ENCODE peak calls at places on chromosome 5, in four cellular contexts. R is ovary, I is tibial nerve, O is adrenal gland. X is an unnamed sample. For H3K27me3, the result is how much of the 10 kb centered on the place peaks cover.

GRCh38 chr5:172617817-172618216 is 23.2 kb upstream of the NEURL1B start:
- DNase-seq in R (peak), I (no peak), O (no peak), X (no peak)

GRCh38 chr5:173988554-173989431 is at the start of gene C5orf47:
- DNase-seq in R (no peak), I (no peak), O (no peak), X (no peak)

GRCh38 chr5:125756456-125756855 is 666.8 kb upstream of the GRAMD2B start:
- DNase-seq in R (no peak), I (no peak), O (no peak), X (no peak)

GRCh38 chr5:147448766-147449165 is 61.1 kb downstream of the DPYSL3 start:
- DNase-seq in R (no peak), I (no peak), O (no peak), X (no peak)

GRCh38 chr5:111461261-111461671 is 51.1 kb downstream of the STARD4 start:
- DNase-seq in R (no peak), I (no peak), O (peak), X (no peak)

GRCh38 chr5:149271717-149272558 is at the start of gene AFAP1L1:
- DNase-seq in R (peak), I (peak), O (peak), X (peak)

GRCh38 chr5:179262126-179262920 is 82.9 kb downstream of the ADAMTS2 start:
- DNase-seq in R (no peak), I (no peak), O (peak), X (peak)

GRCh38 chr5:180797256-180798192 is 5.1 kb downstream of the MGAT1 start:
- DNase-seq in R (no peak), I (no peak), O (no peak), X (no peak)

GRCh38 chr5:81750308-81751008 is 439 bp downstream of the SSBP2 start:
- DNase-seq in R (no peak), I (no peak), O (no peak), X (peak)

GRCh38 chr5:105670586-105670985 is 2000.2 kb downstream of the EFNA5 start:
- DNase-seq in R (no peak), I (no peak), O (no peak), X (no peak)

GRCh38 chr5:95611396-95611795 is 8.5 kb upstream of the GPR150 start:
- DNase-seq in R (no peak), I (no peak), O (no peak), X (no peak)

GRCh38 chr5:109155625-109156024 is 254.1 kb downstream of the PJA2 start:
- DNase-seq in R (no peak), I (no peak), O (no peak), X (no peak)
- H3K4me3 ChIP-seq in R (no peak), I (no peak), O (no peak), X (no peak)

GRCh38 chr5:2883771-2884170 is 132.3 kb upstream of the IRX2 start:
- DNase-seq in R (no peak), I (no peak), O (no peak), X (peak)
- H3K27me3 ChIP-seq in R (under half), I (under half), O (under half), X (under half)

GRCh38 chr5:135878156-135878620 is 17.5 kb downstream of the IL9 start:
- DNase-seq in R (no peak), I (no peak), O (no peak), X (no peak)
- TF ChIP-seq POLR2A in R (no peak), I (no peak), O (no peak), X (no peak)

GRCh38 chr5:35252963-35253362 is 22.7 kb upstream of the PRLR start:
- DNase-seq in R (no peak), I (no peak), O (no peak), X (no peak)

GRCh38 chr5:35246411-35246810 is 16.1 kb upstream of the PRLR start:
- DNase-seq in R (no peak), I (no peak), O (peak), X (no peak)

GRCh38 chr5:35246928-35247644 is 16.8 kb upstream of the PRLR start:
- DNase-seq in R (peak), I (no peak), O (peak), X (peak)

GRCh38 chr5:35247645-35248034 is 17.4 kb upstream of the PRLR start:
- DNase-seq in R (no peak), I (no peak), O (peak), X (peak)

DNA sequence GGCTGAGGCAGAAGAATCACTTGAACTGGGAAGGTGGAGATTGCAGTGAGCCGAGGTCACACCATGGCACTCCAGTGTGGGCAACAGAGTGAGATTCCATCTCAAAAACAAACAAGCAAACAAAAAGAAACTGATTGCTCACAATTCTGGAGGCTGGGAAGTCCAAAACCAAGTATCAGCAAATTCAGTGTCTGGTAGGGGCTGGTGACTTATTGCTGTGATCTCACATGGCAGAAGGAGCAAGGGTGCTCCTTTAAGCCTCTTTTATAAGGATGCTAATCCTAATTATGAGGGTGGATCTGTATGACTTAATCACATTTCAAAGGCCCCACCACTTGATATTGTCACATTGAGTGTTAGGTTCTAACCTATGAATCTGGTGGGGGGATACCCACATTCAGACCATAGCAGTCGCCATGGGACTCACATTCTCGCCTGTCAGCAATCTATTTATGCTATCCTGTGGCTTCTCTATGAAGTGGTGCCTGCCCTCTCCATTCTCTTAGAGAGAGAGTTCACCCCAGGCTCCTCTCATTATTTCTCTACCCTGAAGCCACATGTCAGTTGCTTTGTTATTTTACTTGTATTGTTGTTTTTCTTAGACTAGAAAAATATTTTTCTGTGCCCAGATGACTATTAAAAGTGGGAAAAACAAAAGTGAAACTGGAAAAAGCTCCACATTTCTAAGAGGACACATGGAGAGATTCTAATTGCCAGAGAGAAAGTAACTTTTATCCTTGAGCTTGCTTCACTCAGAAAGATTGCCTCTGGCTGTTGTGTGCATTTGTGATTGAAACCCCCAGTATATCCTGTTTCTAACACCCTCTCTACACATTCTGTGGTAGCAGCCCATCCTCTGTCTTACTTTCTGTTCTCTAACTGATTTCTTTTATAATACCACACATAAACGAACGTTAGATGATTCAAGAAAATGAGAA is 18.8 kb upstream of the PRLR start:
- DNase-seq in R (no peak), I (no peak), O (no peak), X (no peak)
- H3K4me3 ChIP-seq in R (no peak), I (peak), O (no peak), X (no peak)

GRCh38 chr5:79206541-79206940 is 29.4 kb upstream of the JMY start:
- DNase-seq in R (no peak), I (no peak), O (no peak), X (no peak)
- H3K27me3 ChIP-seq in R (under half), I (under half), O (under half), X (under half)

DNA sequence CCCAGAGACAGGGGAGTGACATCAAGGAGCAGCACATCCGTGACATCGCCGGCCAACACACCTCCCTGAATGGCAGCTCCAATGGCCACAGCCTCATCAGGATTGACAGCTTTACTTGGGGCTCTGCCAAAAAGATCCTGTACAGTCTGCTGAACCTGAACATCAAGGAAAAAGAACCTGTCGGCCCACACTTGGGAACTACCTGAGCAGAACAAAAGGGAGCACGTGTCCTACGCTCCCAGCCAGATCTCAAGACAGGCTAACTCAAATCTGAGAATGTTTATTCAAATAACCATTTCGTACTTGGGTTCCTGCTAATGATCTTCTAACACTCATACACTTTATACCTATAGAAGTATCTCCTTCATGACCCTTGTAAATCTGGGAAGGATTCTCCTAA is 15.3 kb downstream of the HSPA9 start:
- DNase-seq in R (no peak), I (no peak), O (no peak), X (peak)
- TF ChIP-seq POLR2A in R (no peak), I (no peak), O (no peak), X (no peak)

GRCh38 chr5:72537166-72537565 is 30.0 kb upstream of the ZNF366 start:
- DNase-seq in R (no peak), I (no peak), O (no peak), X (no peak)

GRCh38 chr5:72529383-72529782 is 22.2 kb upstream of the ZNF366 start:
- DNase-seq in R (no peak), I (no peak), O (no peak), X (no peak)

GRCh38 chr5:72525816-72526215 is 18.6 kb upstream of the ZNF366 start:
- DNase-seq in R (no peak), I (peak), O (no peak), X (no peak)

DNA sequence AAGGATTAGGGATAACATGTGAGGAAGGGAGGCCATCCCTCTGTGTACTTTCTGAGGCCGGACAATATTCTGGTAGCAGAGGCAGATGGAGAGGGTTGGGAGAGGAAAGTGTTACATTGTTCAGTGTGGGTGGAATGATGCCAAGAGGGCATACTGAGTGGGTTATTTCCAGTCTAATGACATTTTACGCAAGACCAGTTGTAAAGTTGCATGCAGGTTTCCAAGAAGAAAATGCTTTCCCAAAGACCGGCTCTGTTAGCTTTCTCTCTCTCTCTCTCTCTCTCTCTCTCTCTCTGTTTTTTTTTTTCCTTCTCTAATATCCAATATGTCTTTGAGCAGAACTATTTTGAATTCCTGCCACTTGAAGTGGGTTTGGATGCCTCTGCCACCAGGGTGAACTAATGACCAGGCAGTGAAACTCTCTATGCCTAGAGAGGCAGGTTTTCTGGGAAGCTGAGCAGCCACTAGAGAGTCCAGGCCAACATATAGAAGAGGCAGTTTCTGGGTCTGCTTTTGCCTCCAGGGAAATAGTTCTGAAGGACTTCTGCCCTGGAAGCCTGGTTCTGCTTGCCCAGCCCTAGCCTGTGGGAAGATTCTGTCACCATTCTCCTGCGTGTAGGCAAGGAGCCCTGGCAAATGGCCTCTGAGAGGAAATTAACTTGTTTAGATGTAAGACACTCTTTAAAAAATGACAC is 24.4 kb upstream of the ZNF366 start:
- DNase-seq in R (no peak), I (no peak), O (no peak), X (no peak)
- H3K4me3 ChIP-seq in R (no peak), I (no peak), O (no peak), X (no peak)

GRCh38 chr5:55171471-55171870 is 1.5 kb downstream of the CDC20B start:
- DNase-seq in R (no peak), I (no peak), O (no peak), X (no peak)
- H3K27me3 ChIP-seq in R (under half), I (under half), O (under half), X (half or more)

GRCh38 chr5:142320851-142321560 is 3.8 kb downstream of the SPRY4 start:
- DNase-seq in R (no peak), I (no peak), O (peak), X (no peak)

GRCh38 chr5:142323480-142324376 is 1.1 kb downstream of the SPRY4 start:
- DNase-seq in R (peak), I (peak), O (peak), X (peak)

GRCh38 chr5:142324377-142324870 is 397 bp downstream of the SPRY4 start:
- DNase-seq in R (peak), I (no peak), O (peak), X (no peak)

GRCh38 chr5:142322403-142322746 is 2.4 kb downstream of the SPRY4 start:
- DNase-seq in R (no peak), I (no peak), O (no peak), X (no peak)

DNA sequence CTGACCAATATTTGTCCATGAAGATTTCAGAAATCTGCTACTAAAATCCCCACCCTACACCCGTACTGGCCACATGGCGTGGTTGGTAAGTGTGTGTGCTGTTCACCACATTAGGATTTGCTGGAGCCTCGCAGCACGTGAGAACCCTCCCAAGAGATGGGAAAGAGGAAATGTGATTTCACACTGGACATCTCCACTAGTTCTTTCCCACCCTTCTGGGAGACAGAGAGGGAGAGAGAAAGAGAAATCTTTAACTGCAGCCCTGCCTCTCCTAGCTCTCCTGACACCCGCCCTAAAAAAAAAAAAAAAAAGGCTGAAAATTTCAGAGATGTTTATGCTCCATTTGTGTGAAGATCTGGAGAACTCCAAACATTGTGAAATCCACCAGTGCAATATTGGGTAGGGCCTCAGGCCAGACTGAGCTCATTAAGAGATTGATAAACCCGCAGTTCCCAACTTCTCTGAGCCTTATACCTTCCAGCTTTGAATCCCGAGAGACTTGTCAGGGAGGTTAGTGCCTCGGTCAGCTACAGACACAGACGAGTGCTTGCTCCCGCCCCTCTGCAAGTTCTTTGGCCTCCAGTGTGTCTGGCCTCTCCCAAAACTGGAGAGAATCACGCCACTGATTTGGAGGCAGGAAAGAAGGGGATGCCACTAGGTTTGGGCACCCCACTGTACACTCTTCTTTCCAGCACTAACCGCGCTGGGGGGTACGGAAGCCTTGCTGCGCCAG is 1.9 kb downstream of the SPRY4 start:
- DNase-seq in R (no peak), I (peak), O (peak), X (no peak)
- TF ChIP-seq POLR2A in R (no peak), I (no peak), O (no peak), X (no peak)

X was measured in stomach.